ENCODE peak calls at places on chromosomes 11 and 22, in eight cellular contexts. One of them, this sample, is unnamed.
A peak's percentile ranks its signal among the peaks of the same experiment; 100 is the strongest.

GRCh38 chr22:37229805-37230672 is 14.0 kb downstream of the RAC2 start:
- DNase-seq in activated effector memory CD4-positive, alpha-beta T cell treated with anti-CD3 and anti-CD28 coated beads, Interleukin-2, amount 50 U/mL, for 16 hours: peak; percentile 96
- DNase-seq in astrocyte of the hippocampus: peak; percentile 58
- DNase-seq in HAP-1: no peak
- DNase-seq in heart left ventricle: no peak
- DNase-seq in stomach: peak; percentile 67
- DNase-seq in ELR: peak; percentile 91
- DNase-seq in AG04450: no peak
- DNase-seq in this sample: peak; percentile 97

GRCh38 chr11:131371791-131372104 is 1.3 kb downstream of the NTM start:
- DNase-seq in heart left ventricle: no peak
- DNase-seq in astrocyte of the hippocampus: no peak
- DNase-seq in AG04450: no peak
- DNase-seq in HAP-1: no peak
- DNase-seq in activated effector memory CD4-positive, alpha-beta T cell treated with anti-CD3 and anti-CD28 coated beads, Interleukin-2, amount 50 U/mL, for 16 hours: no peak
- DNase-seq in stomach: no peak
- DNase-seq in ELR: no peak
- DNase-seq in this sample: no peak

GRCh38 chr22:30004689-30005088 is 75.6 kb upstream of the HORMAD2 start:
- DNase-seq in astrocyte of the hippocampus: peak; percentile 33
- DNase-seq in heart left ventricle: peak; percentile 44
- DNase-seq in ELR: no peak
- DNase-seq in stomach: no peak
- DNase-seq in activated effector memory CD4-positive, alpha-beta T cell treated with anti-CD3 and anti-CD28 coated beads, Interleukin-2, amount 50 U/mL, for 16 hours: no peak
- DNase-seq in AG04450: no peak
- DNase-seq in HAP-1: no peak
- DNase-seq in this sample: no peak

GRCh38 chr11:112650568-112650967 is 310.7 kb upstream of the NCAM1 start:
- DNase-seq in activated effector memory CD4-positive, alpha-beta T cell treated with anti-CD3 and anti-CD28 coated beads, Interleukin-2, amount 50 U/mL, for 16 hours: no peak
- DNase-seq in HAP-1: no peak
- DNase-seq in stomach: no peak
- DNase-seq in AG04450: no peak
- DNase-seq in ELR: no peak
- DNase-seq in heart left ventricle: no peak
- DNase-seq in astrocyte of the hippocampus: no peak
- DNase-seq in this sample: no peak

GRCh38 chr11:3126207-3126865 is 38.8 kb downstream of the OSBPL5 start:
- DNase-seq in ELR: no peak
- DNase-seq in HAP-1: no peak
- DNase-seq in astrocyte of the hippocampus: no peak
- DNase-seq in AG04450: no peak
- DNase-seq in heart left ventricle: peak; percentile 33
- DNase-seq in stomach: no peak
- DNase-seq in activated effector memory CD4-positive, alpha-beta T cell treated with anti-CD3 and anti-CD28 coated beads, Interleukin-2, amount 50 U/mL, for 16 hours: no peak
- DNase-seq in this sample: peak; percentile 88

GRCh38 chr22:26718905-26719304 is 61.5 kb downstream of the MIAT start:
- DNase-seq in stomach: no peak
- DNase-seq in ELR: peak; percentile 93
- DNase-seq in HAP-1: no peak
- DNase-seq in AG04450: peak; percentile 67
- DNase-seq in activated effector memory CD4-positive, alpha-beta T cell treated with anti-CD3 and anti-CD28 coated beads, Interleukin-2, amount 50 U/mL, for 16 hours: no peak
- DNase-seq in astrocyte of the hippocampus: peak; percentile 94
- DNase-seq in heart left ventricle: no peak
- DNase-seq in this sample: no peak

GRCh38 chr11:106765849-106766248 is 252.4 kb downstream of the GUCY1A2 start:
- DNase-seq in ELR: no peak
- DNase-seq in heart left ventricle: no peak
- DNase-seq in HAP-1: no peak
- DNase-seq in astrocyte of the hippocampus: peak; percentile 62
- DNase-seq in AG04450: no peak
- DNase-seq in stomach: no peak
- DNase-seq in activated effector memory CD4-positive, alpha-beta T cell treated with anti-CD3 and anti-CD28 coated beads, Interleukin-2, amount 50 U/mL, for 16 hours: no peak
- DNase-seq in this sample: no peak

GRCh38 chr11:35077709-35078695 is 61.0 kb upstream of the CD44 start:
- DNase-seq in heart left ventricle: no peak
- DNase-seq in HAP-1: no peak
- DNase-seq in astrocyte of the hippocampus: peak; percentile 42
- DNase-seq in ELR: peak; percentile 96
- DNase-seq in activated effector memory CD4-positive, alpha-beta T cell treated with anti-CD3 and anti-CD28 coated beads, Interleukin-2, amount 50 U/mL, for 16 hours: peak; percentile 80
- DNase-seq in AG04450: no peak
- DNase-seq in stomach: no peak
- DNase-seq in this sample: no peak

GRCh38 chr11:75402002-75402773 is 2.9 kb downstream of the RPS3 start:
- DNase-seq in heart left ventricle: no peak
- DNase-seq in stomach: no peak
- DNase-seq in astrocyte of the hippocampus: no peak
- DNase-seq in AG04450: no peak
- DNase-seq in activated effector memory CD4-positive, alpha-beta T cell treated with anti-CD3 and anti-CD28 coated beads, Interleukin-2, amount 50 U/mL, for 16 hours: peak; percentile 44
- DNase-seq in ELR: no peak
- DNase-seq in HAP-1: peak; percentile 44
- DNase-seq in this sample: peak; percentile 33

GRCh38 chr11:128503231-128503991 is 83.9 kb downstream of the ETS1 start:
- DNase-seq in activated effector memory CD4-positive, alpha-beta T cell treated with anti-CD3 and anti-CD28 coated beads, Interleukin-2, amount 50 U/mL, for 16 hours: peak; percentile 78
- DNase-seq in astrocyte of the hippocampus: peak; percentile 77
- DNase-seq in stomach: no peak
- DNase-seq in AG04450: peak; percentile 78
- DNase-seq in heart left ventricle: no peak
- DNase-seq in ELR: peak; percentile 98
- DNase-seq in HAP-1: no peak
- DNase-seq in this sample: no peak

GRCh38 chr11:665707-666281 is 28.7 kb downstream of the DRD4 start:
- DNase-seq in ELR: no peak
- DNase-seq in astrocyte of the hippocampus: no peak
- DNase-seq in activated effector memory CD4-positive, alpha-beta T cell treated with anti-CD3 and anti-CD28 coated beads, Interleukin-2, amount 50 U/mL, for 16 hours: no peak
- DNase-seq in stomach: no peak
- DNase-seq in heart left ventricle: no peak
- DNase-seq in HAP-1: no peak
- DNase-seq in AG04450: no peak
- DNase-seq in this sample: no peak

GRCh38 chr11:119094816-119095065 is 6.9 kb downstream of the DPAGT1 start:
- DNase-seq in ELR: peak; percentile 78
- DNase-seq in activated effector memory CD4-positive, alpha-beta T cell treated with anti-CD3 and anti-CD28 coated beads, Interleukin-2, amount 50 U/mL, for 16 hours: peak; percentile 89
- DNase-seq in AG04450: no peak
- DNase-seq in stomach: peak; percentile 88
- DNase-seq in heart left ventricle: peak; percentile 89
- DNase-seq in HAP-1: peak; percentile 68
- DNase-seq in astrocyte of the hippocampus: peak; percentile 94
- DNase-seq in this sample: peak; percentile 96

This sample was measured in spleen.